ENCODE peak calls at places on chromosomes 11 and 22, in nine cellular contexts. One of them, this sample, is unnamed.

GRCh38 chr11:18100926-18101656 is 4.8 kb downstream of the SAAL1 start:
- DNase-seq in mesenteric fat pad: no peak
- DNase-seq in stimulated activated CD4-positive, alpha-beta T cell treated with anti-CD3 and anti-CD28 coated beads, TNF-alpha, amount 100 ng/mL, for 1 hour: no peak
- DNase-seq in endothelial cell: no peak
- DNase-seq in activated CD8-positive, alpha-beta memory T cell treated with anti-CD3 and anti-CD28 coated beads, Interleukin-2, amount 50 U/mL, for 4 hours: no peak
- DNase-seq in kidney: no peak
- DNase-seq in MM.1S: no peak
- DNase-seq in GM10248: no peak
- DNase-seq in stimulated activated CD8-positive, alpha-beta memory T cell treated with anti-CD3 and anti-CD28 coated beads, Interleukin-12 subunit alpha, Interleukin-12 subunit beta, amount 100 ng/mL, for 4 hours: no peak
- DNase-seq in this sample: no peak

GRCh38 chr11:8699903-8700302 is 17.3 kb downstream of the RPL27A start:
- DNase-seq in MM.1S: no peak
- DNase-seq in GM10248: no peak
- DNase-seq in stimulated activated CD8-positive, alpha-beta memory T cell treated with anti-CD3 and anti-CD28 coated beads, Interleukin-12 subunit alpha, Interleukin-12 subunit beta, amount 100 ng/mL, for 4 hours: no peak
- DNase-seq in kidney: no peak
- DNase-seq in stimulated activated CD4-positive, alpha-beta T cell treated with anti-CD3 and anti-CD28 coated beads, TNF-alpha, amount 100 ng/mL, for 1 hour: no peak
- DNase-seq in activated CD8-positive, alpha-beta memory T cell treated with anti-CD3 and anti-CD28 coated beads, Interleukin-2, amount 50 U/mL, for 4 hours: no peak
- DNase-seq in mesenteric fat pad: no peak
- DNase-seq in endothelial cell: peak
- DNase-seq in this sample: no peak

GRCh38 chr11:60872952-60873524 is 5.7 kb downstream of the ZP1 start:
- DNase-seq in stimulated activated CD8-positive, alpha-beta memory T cell treated with anti-CD3 and anti-CD28 coated beads, Interleukin-12 subunit alpha, Interleukin-12 subunit beta, amount 100 ng/mL, for 4 hours: no peak
- DNase-seq in endothelial cell: no peak
- DNase-seq in kidney: no peak
- DNase-seq in mesenteric fat pad: peak
- DNase-seq in activated CD8-positive, alpha-beta memory T cell treated with anti-CD3 and anti-CD28 coated beads, Interleukin-2, amount 50 U/mL, for 4 hours: no peak
- DNase-seq in stimulated activated CD4-positive, alpha-beta T cell treated with anti-CD3 and anti-CD28 coated beads, TNF-alpha, amount 100 ng/mL, for 1 hour: no peak
- DNase-seq in MM.1S: no peak
- DNase-seq in GM10248: no peak
- DNase-seq in this sample: peak

GRCh38 chr11:134584706-134585445 is 172.8 kb upstream of the B3GAT1 start:
- DNase-seq in mesenteric fat pad: peak
- DNase-seq in stimulated activated CD8-positive, alpha-beta memory T cell treated with anti-CD3 and anti-CD28 coated beads, Interleukin-12 subunit alpha, Interleukin-12 subunit beta, amount 100 ng/mL, for 4 hours: no peak
- DNase-seq in endothelial cell: no peak
- DNase-seq in MM.1S: no peak
- DNase-seq in stimulated activated CD4-positive, alpha-beta T cell treated with anti-CD3 and anti-CD28 coated beads, TNF-alpha, amount 100 ng/mL, for 1 hour: no peak
- DNase-seq in GM10248: no peak
- DNase-seq in activated CD8-positive, alpha-beta memory T cell treated with anti-CD3 and anti-CD28 coated beads, Interleukin-2, amount 50 U/mL, for 4 hours: no peak
- DNase-seq in kidney: no peak
- DNase-seq in this sample: no peak

GRCh38 chr11:59557940-59558643 is 46.8 kb downstream of the OR4D9 start:
- DNase-seq in activated CD8-positive, alpha-beta memory T cell treated with anti-CD3 and anti-CD28 coated beads, Interleukin-2, amount 50 U/mL, for 4 hours: no peak
- DNase-seq in mesenteric fat pad: no peak
- DNase-seq in kidney: no peak
- DNase-seq in MM.1S: no peak
- DNase-seq in stimulated activated CD8-positive, alpha-beta memory T cell treated with anti-CD3 and anti-CD28 coated beads, Interleukin-12 subunit alpha, Interleukin-12 subunit beta, amount 100 ng/mL, for 4 hours: no peak
- DNase-seq in endothelial cell: no peak
- DNase-seq in GM10248: no peak
- DNase-seq in stimulated activated CD4-positive, alpha-beta T cell treated with anti-CD3 and anti-CD28 coated beads, TNF-alpha, amount 100 ng/mL, for 1 hour: no peak
- DNase-seq in this sample: no peak

GRCh38 chr11:132072880-132073213 is 702.4 kb downstream of the NTM start:
- DNase-seq in GM10248: no peak
- DNase-seq in activated CD8-positive, alpha-beta memory T cell treated with anti-CD3 and anti-CD28 coated beads, Interleukin-2, amount 50 U/mL, for 4 hours: no peak
- DNase-seq in mesenteric fat pad: no peak
- DNase-seq in MM.1S: no peak
- DNase-seq in stimulated activated CD8-positive, alpha-beta memory T cell treated with anti-CD3 and anti-CD28 coated beads, Interleukin-12 subunit alpha, Interleukin-12 subunit beta, amount 100 ng/mL, for 4 hours: no peak
- DNase-seq in kidney: no peak
- DNase-seq in endothelial cell: no peak
- DNase-seq in stimulated activated CD4-positive, alpha-beta T cell treated with anti-CD3 and anti-CD28 coated beads, TNF-alpha, amount 100 ng/mL, for 1 hour: no peak
- DNase-seq in this sample: peak

GRCh38 chr22:38455530-38456271 is 702 bp upstream of the KCNJ4 start:
- DNase-seq in kidney: peak
- DNase-seq in stimulated activated CD4-positive, alpha-beta T cell treated with anti-CD3 and anti-CD28 coated beads, TNF-alpha, amount 100 ng/mL, for 1 hour: no peak
- DNase-seq in endothelial cell: peak
- DNase-seq in stimulated activated CD8-positive, alpha-beta memory T cell treated with anti-CD3 and anti-CD28 coated beads, Interleukin-12 subunit alpha, Interleukin-12 subunit beta, amount 100 ng/mL, for 4 hours: no peak
- DNase-seq in MM.1S: no peak
- DNase-seq in mesenteric fat pad: no peak
- DNase-seq in GM10248: no peak
- DNase-seq in activated CD8-positive, alpha-beta memory T cell treated with anti-CD3 and anti-CD28 coated beads, Interleukin-2, amount 50 U/mL, for 4 hours: no peak
- DNase-seq in this sample: no peak

GRCh38 chr22:23060612-23061400 is 9.5 kb upstream of the GNAZ start:
- DNase-seq in endothelial cell: no peak
- DNase-seq in mesenteric fat pad: peak
- DNase-seq in activated CD8-positive, alpha-beta memory T cell treated with anti-CD3 and anti-CD28 coated beads, Interleukin-2, amount 50 U/mL, for 4 hours: peak
- DNase-seq in MM.1S: no peak
- DNase-seq in stimulated activated CD8-positive, alpha-beta memory T cell treated with anti-CD3 and anti-CD28 coated beads, Interleukin-12 subunit alpha, Interleukin-12 subunit beta, amount 100 ng/mL, for 4 hours: no peak
- DNase-seq in stimulated activated CD4-positive, alpha-beta T cell treated with anti-CD3 and anti-CD28 coated beads, TNF-alpha, amount 100 ng/mL, for 1 hour: no peak
- DNase-seq in GM10248: no peak
- DNase-seq in kidney: peak
- DNase-seq in this sample: no peak

GRCh38 chr11:121435796-121436511 is 16.2 kb upstream of the SORL1 start:
- DNase-seq in stimulated activated CD4-positive, alpha-beta T cell treated with anti-CD3 and anti-CD28 coated beads, TNF-alpha, amount 100 ng/mL, for 1 hour: no peak
- DNase-seq in MM.1S: no peak
- DNase-seq in endothelial cell: no peak
- DNase-seq in GM10248: no peak
- DNase-seq in activated CD8-positive, alpha-beta memory T cell treated with anti-CD3 and anti-CD28 coated beads, Interleukin-2, amount 50 U/mL, for 4 hours: no peak
- DNase-seq in stimulated activated CD8-positive, alpha-beta memory T cell treated with anti-CD3 and anti-CD28 coated beads, Interleukin-12 subunit alpha, Interleukin-12 subunit beta, amount 100 ng/mL, for 4 hours: no peak
- DNase-seq in mesenteric fat pad: no peak
- DNase-seq in kidney: no peak
- DNase-seq in this sample: no peak

GRCh38 chr11:111941963-111942362 is 4.8 kb downstream of the DIXDC1 start:
- DNase-seq in stimulated activated CD4-positive, alpha-beta T cell treated with anti-CD3 and anti-CD28 coated beads, TNF-alpha, amount 100 ng/mL, for 1 hour: no peak
- DNase-seq in kidney: no peak
- DNase-seq in stimulated activated CD8-positive, alpha-beta memory T cell treated with anti-CD3 and anti-CD28 coated beads, Interleukin-12 subunit alpha, Interleukin-12 subunit beta, amount 100 ng/mL, for 4 hours: no peak
- DNase-seq in GM10248: no peak
- DNase-seq in activated CD8-positive, alpha-beta memory T cell treated with anti-CD3 and anti-CD28 coated beads, Interleukin-2, amount 50 U/mL, for 4 hours: no peak
- DNase-seq in endothelial cell: no peak
- DNase-seq in mesenteric fat pad: no peak
- DNase-seq in MM.1S: no peak
- DNase-seq in this sample: no peak

GRCh38 chr11:60018058-60018457 is 1.1 kb downstream of the OOSP4B start:
- DNase-seq in endothelial cell: no peak
- DNase-seq in kidney: no peak
- DNase-seq in activated CD8-positive, alpha-beta memory T cell treated with anti-CD3 and anti-CD28 coated beads, Interleukin-2, amount 50 U/mL, for 4 hours: no peak
- DNase-seq in stimulated activated CD4-positive, alpha-beta T cell treated with anti-CD3 and anti-CD28 coated beads, TNF-alpha, amount 100 ng/mL, for 1 hour: no peak
- DNase-seq in GM10248: no peak
- DNase-seq in stimulated activated CD8-positive, alpha-beta memory T cell treated with anti-CD3 and anti-CD28 coated beads, Interleukin-12 subunit alpha, Interleukin-12 subunit beta, amount 100 ng/mL, for 4 hours: no peak
- DNase-seq in MM.1S: no peak
- DNase-seq in mesenteric fat pad: no peak
- DNase-seq in this sample: no peak

GRCh38 chr22:41436322-41437113 is 10.1 kb downstream of the TOB2 start:
- DNase-seq in kidney: no peak
- DNase-seq in MM.1S: no peak
- DNase-seq in endothelial cell: no peak
- DNase-seq in stimulated activated CD8-positive, alpha-beta memory T cell treated with anti-CD3 and anti-CD28 coated beads, Interleukin-12 subunit alpha, Interleukin-12 subunit beta, amount 100 ng/mL, for 4 hours: no peak
- DNase-seq in activated CD8-positive, alpha-beta memory T cell treated with anti-CD3 and anti-CD28 coated beads, Interleukin-2, amount 50 U/mL, for 4 hours: no peak
- DNase-seq in stimulated activated CD4-positive, alpha-beta T cell treated with anti-CD3 and anti-CD28 coated beads, TNF-alpha, amount 100 ng/mL, for 1 hour: no peak
- DNase-seq in mesenteric fat pad: no peak
- DNase-seq in GM10248: no peak
- DNase-seq in this sample: no peak

GRCh38 chr11:64245797-64246623 is 733 bp downstream of the PPP1R14B start:
- DNase-seq in MM.1S: peak
- DNase-seq in stimulated activated CD4-positive, alpha-beta T cell treated with anti-CD3 and anti-CD28 coated beads, TNF-alpha, amount 100 ng/mL, for 1 hour: peak
- DNase-seq in GM10248: no peak
- DNase-seq in activated CD8-positive, alpha-beta memory T cell treated with anti-CD3 and anti-CD28 coated beads, Interleukin-2, amount 50 U/mL, for 4 hours: peak
- DNase-seq in mesenteric fat pad: no peak
- DNase-seq in stimulated activated CD8-positive, alpha-beta memory T cell treated with anti-CD3 and anti-CD28 coated beads, Interleukin-12 subunit alpha, Interleukin-12 subunit beta, amount 100 ng/mL, for 4 hours: peak
- DNase-seq in endothelial cell: no peak
- DNase-seq in kidney: peak
- DNase-seq in this sample: peak

GRCh38 chr11:119641991-119642745 is 86.8 kb downstream of the NECTIN1 start:
- DNase-seq in stimulated activated CD4-positive, alpha-beta T cell treated with anti-CD3 and anti-CD28 coated beads, TNF-alpha, amount 100 ng/mL, for 1 hour: no peak
- DNase-seq in MM.1S: peak
- DNase-seq in activated CD8-positive, alpha-beta memory T cell treated with anti-CD3 and anti-CD28 coated beads, Interleukin-2, amount 50 U/mL, for 4 hours: no peak
- DNase-seq in stimulated activated CD8-positive, alpha-beta memory T cell treated with anti-CD3 and anti-CD28 coated beads, Interleukin-12 subunit alpha, Interleukin-12 subunit beta, amount 100 ng/mL, for 4 hours: no peak
- DNase-seq in kidney: no peak
- DNase-seq in endothelial cell: no peak
- DNase-seq in GM10248: peak
- DNase-seq in mesenteric fat pad: no peak
- DNase-seq in this sample: no peak

GRCh38 chr11:65432686-65433582 is 10.3 kb downstream of the NEAT1 start:
- DNase-seq in MM.1S: peak
- DNase-seq in stimulated activated CD8-positive, alpha-beta memory T cell treated with anti-CD3 and anti-CD28 coated beads, Interleukin-12 subunit alpha, Interleukin-12 subunit beta, amount 100 ng/mL, for 4 hours: no peak
- DNase-seq in stimulated activated CD4-positive, alpha-beta T cell treated with anti-CD3 and anti-CD28 coated beads, TNF-alpha, amount 100 ng/mL, for 1 hour: no peak
- DNase-seq in GM10248: no peak
- DNase-seq in endothelial cell: no peak
- DNase-seq in mesenteric fat pad: no peak
- DNase-seq in activated CD8-positive, alpha-beta memory T cell treated with anti-CD3 and anti-CD28 coated beads, Interleukin-2, amount 50 U/mL, for 4 hours: no peak
- DNase-seq in kidney: no peak
- DNase-seq in this sample: peak

GRCh38 chr11:65404210-65404609 is 17.8 kb downstream of the FRMD8 start:
- DNase-seq in mesenteric fat pad: no peak
- DNase-seq in MM.1S: no peak
- DNase-seq in stimulated activated CD4-positive, alpha-beta T cell treated with anti-CD3 and anti-CD28 coated beads, TNF-alpha, amount 100 ng/mL, for 1 hour: no peak
- DNase-seq in activated CD8-positive, alpha-beta memory T cell treated with anti-CD3 and anti-CD28 coated beads, Interleukin-2, amount 50 U/mL, for 4 hours: no peak
- DNase-seq in stimulated activated CD8-positive, alpha-beta memory T cell treated with anti-CD3 and anti-CD28 coated beads, Interleukin-12 subunit alpha, Interleukin-12 subunit beta, amount 100 ng/mL, for 4 hours: no peak
- DNase-seq in kidney: peak
- DNase-seq in endothelial cell: no peak
- DNase-seq in GM10248: no peak
- DNase-seq in this sample: no peak

GRCh38 chr11:126992065-126992803 is 8.3 kb downstream of the KIRREL3 start:
- DNase-seq in endothelial cell: no peak
- DNase-seq in mesenteric fat pad: no peak
- DNase-seq in kidney: no peak
- DNase-seq in stimulated activated CD4-positive, alpha-beta T cell treated with anti-CD3 and anti-CD28 coated beads, TNF-alpha, amount 100 ng/mL, for 1 hour: no peak
- DNase-seq in MM.1S: no peak
- DNase-seq in activated CD8-positive, alpha-beta memory T cell treated with anti-CD3 and anti-CD28 coated beads, Interleukin-2, amount 50 U/mL, for 4 hours: no peak
- DNase-seq in stimulated activated CD8-positive, alpha-beta memory T cell treated with anti-CD3 and anti-CD28 coated beads, Interleukin-12 subunit alpha, Interleukin-12 subunit beta, amount 100 ng/mL, for 4 hours: no peak
- DNase-seq in GM10248: no peak
- DNase-seq in this sample: peak

This sample was measured in stromal cell of bone marrow.